ENCODE peak calls at places on chromosome 6, in four cellular contexts. M is IMR-90, C is fibroblast of pulmonary artery, U is bronchial epithelial cell. V is an unnamed sample.
A peak's percentile ranks its signal among the peaks of the same experiment; 100 is the strongest.

GRCh38 chr6:30490031-30490876 is 945 bp downstream of the HLA-E start:
- DNase-seq in M (peak; percentile 46), U (peak; percentile 47), C (peak; percentile 65), V (peak; percentile 52)

GRCh38 chr6:39221115-39221514 is 8.2 kb downstream of the KCNK5 start:
- DNase-seq in C (no peak), M (no peak), U (no peak), V (no peak)

GRCh38 chr6:85431271-85431670 is 18.6 kb upstream of the NT5E start:
- DNase-seq in U (no peak), M (no peak), C (no peak), V (no peak)

GRCh38 chr6:66599541-66599940 is 892.5 kb upstream of the EYS start:
- DNase-seq in M (no peak), U (peak; percentile 13), C (no peak), V (no peak)

GRCh38 chr6:52904562-52905279 is 4.8 kb downstream of the GSTA3 start:
- DNase-seq in M (no peak), U (no peak), C (peak; percentile 12), V (no peak)

GRCh38 chr6:18990313-18990978 is 603.3 kb downstream of the RNF144B start:
- DNase-seq in U (peak; percentile 44), C (peak; percentile 47), M (peak; percentile 20), V (peak; percentile 46)

GRCh38 chr6:12467706-12468670 is 177.8 kb downstream of the EDN1 start:
- DNase-seq in M (peak; percentile 32), C (peak; percentile 64), U (no peak), V (no peak)

GRCh38 chr6:31717499-31718222 is 2.5 kb downstream of the LY6G6D start:
- DNase-seq in C (no peak), U (no peak), M (no peak), V (no peak)

GRCh38 chr6:12608016-12608860 is 108.3 kb upstream of the PHACTR1 start:
- DNase-seq in U (peak; percentile 54), C (peak; percentile 33), M (peak; percentile 40), V (peak; percentile 28)

GRCh38 chr6:84522135-84522535 is 242.3 kb downstream of the TBX18 start:
- DNase-seq in M (peak; percentile 69), C (peak; percentile 89), U (peak; percentile 94), V (peak; percentile 92)

GRCh38 chr6:6900566-6901204 is 207.1 kb upstream of the RREB1 start:
- DNase-seq in C (no peak), M (no peak), U (peak; percentile 88), V (no peak)
- H3K4me3 ChIP-seq in C (no peak overlapping the region), M (no peak overlapping the region), U (no peak overlapping the region), V (no peak overlapping the region)

GRCh38 chr6:139376604-139377218 is 2.3 kb upstream of the CITED2 start:
- DNase-seq in U (peak; percentile 61), C (peak; percentile 75), M (peak; percentile 41), V (peak; percentile 43)
- TF ChIP-seq CTCF in U (peak; percentile 13), C (peak; percentile 8), M (no peak), V (no peak)

DNA sequence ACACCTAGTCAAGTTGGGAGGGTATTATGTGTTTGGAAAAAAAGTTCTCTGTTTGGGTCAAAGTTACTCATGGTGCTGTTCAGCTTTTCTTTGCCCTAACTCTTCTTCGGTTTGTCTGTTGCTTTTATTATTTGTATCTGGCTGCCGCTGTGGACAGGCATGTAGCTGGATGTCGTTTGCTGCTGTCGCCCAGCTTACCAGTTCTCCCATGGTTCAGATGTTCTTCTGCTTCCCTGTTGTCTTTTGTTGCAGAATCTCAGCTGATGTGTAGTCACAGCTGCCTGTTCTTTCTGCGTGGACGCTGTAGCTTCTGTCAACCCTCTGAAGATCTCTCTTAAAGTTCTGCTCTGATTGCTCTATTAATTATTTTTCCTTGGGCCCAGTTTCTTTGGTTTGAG is 8.0 kb downstream of the IGF2R start:
- DNase-seq in U (no peak), M (no peak), C (no peak), V (no peak)
- H3K4me3 ChIP-seq in U (no peak overlapping the region), M (no peak overlapping the region), C (no peak overlapping the region), V (no peak overlapping the region)

GRCh38 chr6:116876107-116876506 is 935 bp upstream of the RFX6 start:
- DNase-seq in C (no peak), U (no peak), M (no peak), V (no peak)

GRCh38 chr6:116876635-116877611 is at the start of gene RFX6:
- DNase-seq in U (no peak), M (no peak), C (no peak), V (no peak)

GRCh38 chr6:116872771-116873170 is 4.3 kb upstream of the RFX6 start:
- DNase-seq in M (no peak), C (no peak), U (no peak), V (no peak)

GRCh38 chr6:116881236-116881635 is 4.2 kb downstream of the RFX6 start:
- DNase-seq in C (peak; percentile 3), M (no peak), U (peak; percentile 16), V (no peak)

GRCh38 chr6:116877743-116878142 is 701 bp downstream of the RFX6 start:
- DNase-seq in C (no peak), M (no peak), U (no peak), V (no peak)
- TF ChIP-seq CTCF in C (no peak), M (no peak), U (no peak), V (no peak)

DNA sequence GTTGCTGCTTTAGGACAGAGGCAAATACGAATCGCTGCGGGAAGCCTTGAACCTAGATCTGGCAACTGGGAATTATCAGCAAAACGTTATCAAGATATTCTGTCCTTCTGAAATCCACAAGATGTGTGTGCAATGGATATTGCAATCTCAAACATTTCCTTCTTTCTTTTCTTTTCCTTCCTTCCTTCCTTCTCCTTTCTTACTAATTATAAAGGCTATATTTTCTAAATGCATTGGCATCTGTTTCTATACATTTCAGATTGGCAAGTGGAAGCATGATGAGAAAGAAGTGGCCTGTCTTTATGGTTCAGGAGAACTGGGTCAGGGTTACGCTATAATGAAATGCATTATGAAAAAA is 2.0 kb downstream of the TAGAP start:
- DNase-seq in U (no peak), C (no peak), M (no peak), V (no peak)
- H3K4me3 ChIP-seq in U (no peak overlapping the region), C (no peak overlapping the region), M (no peak overlapping the region), V (no peak overlapping the region)

GRCh38 chr6:165848099-165848461 is 185.0 kb upstream of the PDE10A start:
- DNase-seq in C (no peak), U (no peak), M (no peak), V (no peak)
- TF ChIP-seq CTCF in C (no peak), U (no peak), M (no peak), V (no peak)

V was measured in astrocyte of the spinal cord.